ENCODE peak calls at places on chromosomes 16 and 17, in six cellular contexts. J is NCI-H345; C is effector memory CD4-positive, alpha-beta T cell; Y is left ventricle myocardium inferior; P is mucosa of descending colon; K is ascending aorta. L is an unnamed sample.

GRCh38 chr17:50183439-50184001 is 17.7 kb downstream of the SGCA start:
- DNase-seq in J (no peak), C (no peak), Y (no peak), P (peak; percentile 47), K (no peak), L (no peak)

GRCh38 chr16:4410335-4411075 is 5.9 kb downstream of the CORO7 start:
- DNase-seq in J (peak; percentile 73), C (no peak), Y (no peak), P (no peak), K (no peak), L (no peak)

GRCh38 chr17:46963571-46963970 is 15.5 kb downstream of the RPRML start:
- DNase-seq in J (no peak), C (no peak), Y (no peak), P (no peak), K (no peak), L (no peak)

GRCh38 chr16:75745242-75745641 is 19.0 kb upstream of the CPHXL start:
- DNase-seq in J (no peak), C (no peak), Y (no peak), P (no peak), K (no peak), L (no peak)

GRCh38 chr16:89357055-89357454 is 133.3 kb downstream of the ANKRD11 start:
- DNase-seq in J (no peak), C (no peak), Y (no peak), P (no peak), K (no peak), L (no peak)

GRCh38 chr17:80414508-80414802 is 512 bp upstream of the ENDOV start:
- DNase-seq in J (peak; percentile 50), C (no peak), Y (no peak), P (no peak), K (no peak), L (no peak)

GRCh38 chr16:5900046-5900445 is 802.5 kb upstream of the EEF2KMT start:
- DNase-seq in J (no peak), C (no peak), Y (no peak), P (no peak), K (no peak), L (no peak)

GRCh38 chr17:752620-753219 is 656 bp upstream of the GEMIN4 start:
- DNase-seq in J (peak; percentile 51), C (no peak), Y (peak; percentile 75), P (peak; percentile 74), K (no peak), L (no peak)

GRCh38 chr17:40301315-40301714 is 7.7 kb upstream of the RARA start:
- DNase-seq in J (no peak), C (no peak), Y (no peak), P (no peak), K (no peak), L (no peak)

GRCh38 chr16:84218176-84218776 is 21.5 kb downstream of the KCNG4 start:
- DNase-seq in J (no peak), C (no peak), Y (no peak), P (no peak), K (no peak), L (no peak)

GRCh38 chr16:397736-398332 is 835 bp downstream of the NME4 start:
- DNase-seq in J (no peak), C (no peak), Y (peak; percentile 74), P (peak; percentile 84), K (peak; percentile 31), L (no peak)

GRCh38 chr17:49748791-49749190 is 15.1 kb downstream of the FAM117A start:
- DNase-seq in J (no peak), C (peak; percentile 57), Y (no peak), P (peak; percentile 61), K (no peak), L (no peak)

GRCh38 chr16:65786916-65787315 is 579.6 kb upstream of the CDH5 start:
- DNase-seq in J (no peak), C (no peak), Y (peak; percentile 37), P (no peak), K (no peak), L (no peak)

GRCh38 chr16:85168732-85169256 is 56.5 kb upstream of the CIBAR2 start:
- DNase-seq in J (peak; percentile 23), C (no peak), Y (peak; percentile 74), P (peak; percentile 59), K (no peak), L (no peak)

GRCh38 chr16:23333962-23334361 is 31.9 kb downstream of the SCNN1B start:
- DNase-seq in J (no peak), C (no peak), Y (no peak), P (no peak), K (no peak), L (no peak)

GRCh38 chr17:78240012-78240655 is 8.7 kb downstream of the TMEM235 start:
- DNase-seq in J (no peak), C (no peak), Y (no peak), P (no peak), K (no peak), L (no peak)

GRCh38 chr17:82931696-82932060 is 91.9 kb upstream of the ZNF750 start:
- DNase-seq in J (no peak), C (no peak), Y (peak; percentile 70), P (peak; percentile 48), K (no peak), L (peak; percentile 60)

GRCh38 chr17:43456661-43457361 is 27.0 kb upstream of the DHX8 start:
- DNase-seq in J (no peak), C (no peak), Y (no peak), P (no peak), K (no peak), L (no peak)

GRCh38 chr17:56125830-56126819 is 27.1 kb upstream of the ANKFN1 start:
- DNase-seq in J (no peak), C (no peak), Y (no peak), P (no peak), K (no peak), L (no peak)

GRCh38 chr17:50110591-50111349 is 15.6 kb downstream of the PDK2 start:
- DNase-seq in J (no peak), C (no peak), Y (peak; percentile 80), P (peak; percentile 53), K (no peak), L (no peak)

GRCh38 chr17:41907185-41907556 is 11.6 kb downstream of the ACLY start:
- DNase-seq in J (no peak), C (no peak), Y (no peak), P (no peak), K (no peak), L (no peak)

GRCh38 chr17:58195518-58196123 is 3.1 kb downstream of the EPX start:
- DNase-seq in J (no peak), C (no peak), Y (no peak), P (no peak), K (no peak), L (no peak)

GRCh38 chr16:50557046-50557445 is 8.8 kb downstream of the NKD1 start:
- DNase-seq in J (no peak), C (no peak), Y (no peak), P (no peak), K (no peak), L (no peak)

GRCh38 chr16:88358033-88358481 is 24.7 kb upstream of the ZNF469 start:
- DNase-seq in J (no peak), C (no peak), Y (peak; percentile 6), P (peak; percentile 40), K (no peak), L (no peak)

GRCh38 chr17:18136357-18136756 is 27.8 kb downstream of the MYO15A start:
- DNase-seq in J (no peak), C (no peak), Y (no peak), P (no peak), K (no peak), L (no peak)